ENCODE peak calls at places on chromosome 19, in five cellular contexts. R, Q, N, X and C are unnamed samples.

GRCh38 chr19:10701955-10702307 is 692 bp downstream of the QTRT1 start:
- DNase-seq in X (no peak), N (no peak), Q (no peak), R (no peak), C (no peak)

GRCh38 chr19:17968376-17968775 is 1.5 kb downstream of the KCNN1 start:
- DNase-seq in Q (no peak), X (no peak), N (no peak), R (no peak), C (no peak)

GRCh38 chr19:40717325-40717879 is 490 bp downstream of the ITPKC start:
- DNase-seq in N (no peak), R (no peak), X (peak; percentile 43), Q (no peak), C (no peak)

GRCh38 chr19:16627194-16627927 is 643 bp downstream of the MED26 start:
- DNase-seq in R (no peak), X (no peak), N (no peak), Q (no peak), C (no peak)

GRCh38 chr19:42242071-42242511 is 311 bp downstream of the GSK3A start:
- DNase-seq in Q (no peak), R (no peak), X (no peak), N (no peak), C (no peak)

GRCh38 chr19:29519931-29520330 is 5.9 kb upstream of the VSTM2B start:
- DNase-seq in N (no peak), R (no peak), X (no peak), Q (no peak), C (no peak)

GRCh38 chr19:16660763-16661479 is at the start of gene TMEM38A:
- DNase-seq in N (peak; percentile 69), X (no peak), R (peak; percentile 29), Q (peak; percentile 62), C (no peak)

GRCh38 chr19:32404213-32404938 is 1.2 kb upstream of the DPY19L3 start:
- DNase-seq in X (no peak), Q (no peak), N (no peak), R (no peak), C (no peak)

GRCh38 chr19:49875801-49876421 is 1.2 kb downstream of the AKT1S1 start:
- DNase-seq in N (peak; percentile 76), Q (peak; percentile 64), X (no peak), R (no peak), C (no peak)

GRCh38 chr19:52904052-52904451 is 6.6 kb upstream of the ZNF320 start:
- DNase-seq in N (no peak), X (no peak), Q (no peak), R (no peak), C (no peak)

GRCh38 chr19:43290568-43291359 is 21.4 kb upstream of the PSG9 start:
- DNase-seq in N (peak; percentile 45), Q (no peak), X (no peak), R (no peak), C (no peak)

GRCh38 chr19:46975918-46976782 is 43.5 kb upstream of the NPAS1 start:
- DNase-seq in Q (peak; percentile 96), N (peak; percentile 62), R (no peak), X (peak; percentile 92), C (peak; percentile 80)

GRCh38 chr19:58056261-58056660 is 2.8 kb upstream of the ZNF135 start:
- DNase-seq in Q (no peak), N (no peak), R (no peak), X (no peak), C (no peak)

DNA sequence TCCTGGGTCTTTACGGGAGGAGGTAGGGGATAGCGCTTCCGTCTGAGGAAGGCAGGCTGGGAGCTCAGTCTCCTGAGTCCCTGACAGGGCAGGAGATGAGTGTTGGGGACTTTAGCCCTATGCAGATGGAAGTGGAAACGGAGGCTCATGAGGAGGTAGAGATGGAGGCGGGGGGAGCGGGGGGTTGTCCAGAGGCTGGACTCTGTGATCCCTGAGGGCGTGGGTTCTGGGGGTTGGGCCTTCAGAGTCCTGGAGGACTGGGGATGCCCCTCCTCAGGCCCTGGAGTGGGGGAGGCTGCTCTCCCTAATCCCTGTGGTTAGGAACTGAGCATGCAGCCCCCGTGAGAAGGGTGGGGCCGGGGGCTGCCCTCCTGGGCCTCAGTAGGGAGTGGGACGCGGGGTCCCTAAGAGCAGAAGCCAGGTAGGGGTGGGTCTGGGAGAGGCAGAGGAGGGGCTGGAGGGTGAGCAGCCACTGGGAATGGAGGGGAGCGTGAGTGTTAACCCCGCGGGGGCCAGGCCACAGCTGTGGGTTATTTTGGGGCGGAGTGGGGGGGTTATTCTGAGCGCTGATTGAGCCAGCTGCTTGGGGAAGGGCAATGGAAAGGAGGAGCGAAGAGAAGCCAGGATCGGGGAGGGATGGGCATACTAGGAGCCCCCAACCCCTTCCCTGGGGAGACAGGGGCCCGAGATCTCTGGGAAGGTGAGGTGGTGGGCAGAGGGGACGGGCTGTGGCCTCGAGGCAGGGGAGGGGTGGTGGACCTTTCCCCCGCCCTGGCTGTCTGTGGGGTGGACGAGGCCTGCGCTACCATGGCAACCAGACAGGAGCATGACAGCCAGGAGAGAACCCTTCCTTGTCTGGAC is 2.8 kb downstream of the GRIN2D start:
- DNase-seq in N (peak; percentile 60), R (no peak), Q (no peak), X (no peak), C (no peak)
- H3K4me3 ChIP-seq in N (no peak overlapping the region), R (no peak overlapping the region), Q (no peak overlapping the region), X (no peak overlapping the region), C (no peak overlapping the region)

DNA sequence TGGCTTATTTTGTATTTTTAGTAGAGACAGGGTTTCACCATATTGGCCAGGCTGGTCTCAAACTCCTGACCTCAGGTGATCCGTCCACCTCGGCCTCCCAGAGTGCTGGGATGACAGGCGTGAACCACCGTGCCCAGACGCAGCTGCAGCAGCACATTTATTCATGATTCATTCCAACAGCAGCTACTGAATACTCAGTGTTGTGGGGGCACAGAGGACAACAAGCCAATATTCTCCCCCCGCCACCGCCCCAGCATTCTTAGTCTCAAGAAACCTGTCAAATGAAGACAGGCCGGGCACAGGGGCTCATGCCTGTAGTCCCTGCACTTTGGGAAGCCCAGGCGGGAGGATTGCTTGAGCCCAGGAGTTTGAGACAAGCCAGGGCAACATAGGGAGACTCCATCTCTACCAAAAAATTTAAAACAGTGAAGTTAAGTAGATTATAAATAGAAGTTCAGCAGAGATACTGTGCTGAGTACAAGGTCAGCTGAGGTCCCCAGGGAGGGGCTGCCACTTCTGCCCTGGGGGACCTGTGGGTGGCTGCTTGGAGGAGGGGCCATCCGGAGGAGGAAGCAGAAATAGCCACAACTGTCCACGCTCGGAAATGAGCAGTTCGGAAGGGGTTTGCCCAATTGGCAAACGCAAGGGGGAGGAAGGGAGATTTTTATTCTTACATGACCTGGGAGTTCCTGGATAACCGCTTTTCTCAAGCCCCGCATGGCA is 4.3 kb downstream of the DOT1L start:
- DNase-seq in N (no peak), Q (peak; percentile 81), X (no peak), R (peak; percentile 34), C (no peak)
- H3K4me3 ChIP-seq in N (no peak overlapping the region), Q (peak overlapping the region; percentile 44), X (peak overlapping the region; percentile 9), R (no peak overlapping the region), C (no peak overlapping the region)

GRCh38 chr19:51480590-51480989 is 2.3 kb downstream of the CEACAM18 start:
- DNase-seq in X (peak; percentile 4), R (no peak), N (no peak), Q (no peak), C (no peak)

GRCh38 chr19:51476164-51476563 is 2.2 kb upstream of the CEACAM18 start:
- DNase-seq in X (no peak), R (no peak), N (no peak), Q (no peak), C (no peak)

GRCh38 chr19:51478381-51479285 is at the start of gene CEACAM18:
- DNase-seq in N (no peak), Q (no peak), X (no peak), R (no peak), C (no peak)

GRCh38 chr19:51479531-51480331 is 1.4 kb downstream of the CEACAM18 start:
- DNase-seq in Q (no peak), X (no peak), R (no peak), N (no peak), C (no peak)

DNA sequence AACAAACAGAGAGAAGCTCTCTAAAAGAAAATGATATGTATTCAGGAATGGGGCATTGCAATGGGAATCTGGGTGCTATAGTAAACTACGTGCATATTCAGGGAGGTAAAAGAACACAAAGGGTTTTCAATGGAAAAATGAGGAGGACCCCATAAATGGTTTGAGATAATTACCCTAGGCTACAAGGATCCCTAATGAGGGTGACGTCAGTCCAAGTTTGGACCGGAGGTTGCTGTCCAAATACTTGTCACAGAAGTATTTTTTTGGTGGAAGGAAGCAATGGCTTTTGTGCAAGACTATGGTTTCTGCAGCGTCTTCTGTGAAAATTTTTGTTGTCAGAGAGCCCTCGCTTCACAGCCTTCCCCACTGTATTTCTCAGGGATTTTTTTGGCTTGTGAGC is 996 bp upstream of the CEACAM18 start:
- DNase-seq in N (no peak), Q (no peak), X (no peak), R (no peak), C (no peak)
- H3K4me3 ChIP-seq in N (no peak overlapping the region), Q (no peak overlapping the region), X (no peak overlapping the region), R (no peak overlapping the region), C (no peak overlapping the region)

GRCh38 chr19:12694641-12695040 is 1.8 kb downstream of the FBXW9 start:
- DNase-seq in R (no peak), N (no peak), X (no peak), Q (no peak), C (no peak)

GRCh38 chr19:12695514-12695913 is 917 bp downstream of the FBXW9 start:
- DNase-seq in X (no peak), Q (no peak), N (no peak), R (no peak), C (no peak)

GRCh38 chr19:12695997-12696365 is 450 bp downstream of the FBXW9 start:
- DNase-seq in N (no peak), R (no peak), Q (no peak), X (no peak), C (no peak)

GRCh38 chr19:12696366-12697335 is at the start of gene FBXW9:
- DNase-seq in R (peak; percentile 91), N (peak; percentile 99), X (peak; percentile 97), Q (peak; percentile 98), C (peak; percentile 89)

DNA sequence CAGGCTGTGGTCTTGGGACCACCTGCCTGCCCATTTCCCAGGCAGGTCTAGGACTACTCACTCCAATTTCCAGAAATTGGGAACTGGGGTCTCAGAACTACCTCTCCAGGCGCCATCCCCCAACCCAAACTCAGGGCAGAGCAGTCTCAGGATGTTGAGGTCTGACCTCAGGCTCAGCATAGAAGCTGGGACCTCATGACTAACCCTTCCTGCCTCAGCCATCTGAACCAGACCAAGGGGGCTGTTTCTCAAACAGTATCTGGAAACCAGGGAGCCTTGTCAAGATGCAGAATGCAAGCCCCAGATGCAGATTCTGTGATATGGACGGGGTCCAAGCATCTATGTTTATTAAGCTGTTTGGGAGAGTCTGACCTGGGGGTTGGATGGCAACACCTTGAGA is 1.3 kb downstream of the FBXW9 start:
- DNase-seq in X (no peak), Q (no peak), R (no peak), N (no peak), C (no peak)
- H3K4me3 ChIP-seq in X (no peak overlapping the region), Q (no peak overlapping the region), R (no peak overlapping the region), N (peak overlapping the region; percentile 68), C (no peak overlapping the region)

DNA sequence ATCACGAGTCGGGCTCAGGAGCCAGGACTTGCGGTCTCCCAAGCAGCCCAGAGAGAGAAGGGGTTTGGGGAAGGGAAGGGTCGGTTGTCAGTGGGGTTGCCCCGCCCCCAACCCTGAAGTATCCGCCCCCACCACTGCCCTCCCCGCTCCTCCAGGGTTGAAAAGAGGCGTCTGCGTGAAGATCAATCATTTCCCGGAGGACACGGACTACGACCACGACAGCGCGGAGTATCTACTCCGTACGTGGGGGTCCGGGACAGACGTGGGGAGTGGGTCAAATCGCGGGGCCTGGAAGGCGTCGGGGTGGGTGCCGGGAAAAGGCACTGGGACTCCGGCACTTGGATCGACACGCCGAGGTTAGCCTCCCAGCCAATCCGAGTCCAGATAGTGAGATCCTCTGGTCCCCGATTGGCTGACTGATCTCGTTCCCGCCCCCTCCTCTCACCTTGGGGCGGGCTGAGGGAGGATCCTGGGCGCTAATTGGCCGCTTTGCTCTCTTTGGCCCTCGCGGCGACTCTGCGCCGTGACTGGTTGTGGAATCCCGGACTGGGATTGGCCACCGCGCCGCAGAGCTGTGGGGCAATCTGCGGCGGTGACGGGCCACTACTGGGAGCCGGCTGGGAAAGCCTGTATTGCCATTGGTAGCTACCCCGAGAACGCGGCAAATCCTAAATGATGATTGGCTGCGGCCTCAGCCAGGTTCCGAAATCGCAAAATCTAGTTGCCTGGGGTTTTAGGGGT is 13.3 kb upstream of the CACNG6 start:
- DNase-seq in N (peak; percentile 97), R (no peak), Q (peak; percentile 50), X (peak; percentile 91), C (peak; percentile 72)
- H3K4me3 ChIP-seq in N (peak overlapping the region; percentile 64), R (peak overlapping the region; percentile 13), Q (peak overlapping the region; percentile 54), X (peak overlapping the region; percentile 9), C (peak overlapping the region; percentile 40)